ENCODE peak calls at places on chromosomes 2 and 18, in five cellular contexts. R is heart left ventricle, N is NB4, P is body of pancreas, U is uterus. W is an unnamed sample.
A peak's percentile ranks its signal among the peaks of the same experiment; 100 is the strongest.

GRCh38 chr2:234275515-234275914 is 221.4 kb downstream of the ARL4C start:
- DNase-seq in N (no peak), U (no peak), R (no peak), P (peak; percentile 70), W (peak; percentile 25)

GRCh38 chr2:101806123-101806522 is 108.6 kb downstream of the MAP4K4 start:
- DNase-seq in U (no peak), R (no peak), N (peak; percentile 89), P (no peak), W (no peak)

GRCh38 chr2:74867841-74868658 is 34.1 kb downstream of the HK2 start:
- DNase-seq in N (no peak), U (no peak), R (no peak), P (peak; percentile 59), W (no peak)

GRCh38 chr2:32960238-32960637 is 13.5 kb downstream of the LTBP1 start:
- DNase-seq in N (no peak), R (no peak), U (no peak), P (no peak), W (no peak)

GRCh38 chr2:119111115-119111975 is 47.2 kb downstream of the C1QL2 start:
- DNase-seq in U (no peak), N (no peak), R (no peak), P (no peak), W (no peak)

GRCh38 chr18:45837283-45838070 is 12.0 kb downstream of the SIGLEC15 start:
- DNase-seq in R (peak; percentile 62), P (peak; percentile 57), N (peak; percentile 76), U (no peak), W (peak; percentile 84)

GRCh38 chr2:188734688-188735087 is 239.5 kb upstream of the COL3A1 start:
- DNase-seq in P (no peak), N (no peak), U (no peak), R (no peak), W (no peak)

GRCh38 chr18:67783215-67783946 is 266.9 kb upstream of the DSEL start:
- DNase-seq in R (no peak), N (peak; percentile 29), P (no peak), U (no peak), W (no peak)

GRCh38 chr2:99659874-99660273 is 170.1 kb upstream of the REV1 start:
- DNase-seq in N (no peak), U (peak; percentile 54), R (peak; percentile 36), P (no peak), W (no peak)

GRCh38 chr2:43328157-43328556 is 101.8 kb upstream of the ZFP36L2 start:
- DNase-seq in R (no peak), U (no peak), P (peak; percentile 29), N (no peak), W (no peak)

GRCh38 chr2:38716185-38716584 is 35.0 kb downstream of the SRSF7 start:
- DNase-seq in N (peak; percentile 53), U (no peak), P (no peak), R (no peak), W (no peak)

GRCh38 chr2:9143264-9143815 is 63.3 kb upstream of the ASAP2 start:
- DNase-seq in N (no peak), U (no peak), P (no peak), R (no peak), W (no peak)

GRCh38 chr18:11136241-11136640 is 13.1 kb downstream of the PIEZO2 start:
- DNase-seq in N (no peak), U (no peak), R (no peak), P (no peak), W (no peak)

GRCh38 chr2:231348703-231349373 is 46.7 kb upstream of the B3GNT7 start:
- DNase-seq in R (no peak), P (no peak), U (no peak), N (no peak), W (peak; percentile 4)

GRCh38 chr2:158031371-158031770 is 70.3 kb upstream of the UPP2 start:
- DNase-seq in U (no peak), R (no peak), N (no peak), P (no peak), W (no peak)

GRCh38 chr2:163248321-163249090 is 409.9 kb upstream of the KCNH7 start:
- DNase-seq in N (no peak), R (no peak), P (no peak), U (no peak), W (no peak)

GRCh38 chr2:53949457-53949856 is 21.3 kb downstream of the PSME4 start:
- DNase-seq in N (no peak), R (no peak), U (no peak), P (no peak), W (no peak)

GRCh38 chr2:98656800-98657199 is 48.4 kb downstream of the UNC50 start:
- DNase-seq in U (no peak), P (no peak), N (peak; percentile 93), R (no peak), W (peak; percentile 47)

GRCh38 chr2:128306931-128307460 is 11.7 kb downstream of the HS6ST1 start:
- DNase-seq in N (no peak), U (no peak), P (peak; percentile 31), R (no peak), W (peak; percentile 43)

GRCh38 chr2:240713071-240713927 is 21.6 kb downstream of the AQP12A start:
- DNase-seq in P (no peak), R (no peak), N (peak; percentile 81), U (no peak), W (no peak)

DNA sequence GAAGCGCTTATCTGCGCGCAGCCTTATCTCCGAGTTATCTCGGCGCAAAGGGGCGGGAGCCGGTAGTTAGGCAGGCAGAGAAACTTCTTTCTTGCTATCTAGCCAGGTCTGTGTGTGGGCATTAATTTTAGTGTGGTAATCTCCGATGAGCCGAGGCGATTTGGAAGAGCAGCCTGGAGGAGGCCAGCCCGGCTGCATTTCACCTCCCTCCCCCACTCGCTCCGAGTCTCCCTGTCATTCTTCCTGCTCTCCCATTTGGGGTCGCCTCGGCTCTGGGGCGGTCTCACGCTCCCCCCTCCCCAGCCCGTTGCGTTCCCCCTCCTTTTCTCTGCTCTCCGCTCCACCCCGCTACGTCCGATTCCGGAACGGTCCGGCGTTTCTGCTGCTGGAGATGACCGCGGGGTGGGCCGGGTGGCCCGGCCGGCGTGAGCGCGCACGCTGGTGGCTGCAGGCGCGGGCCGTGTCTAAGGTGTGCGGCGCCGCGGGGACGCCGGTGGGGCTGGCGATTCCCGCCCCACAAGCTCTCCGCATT is 566 bp downstream of the GATA6 start:
- DNase-seq in U (peak; percentile 63), R (peak; percentile 52), P (peak; percentile 57), N (no peak), W (no peak)
- TF ChIP-seq POLR2A in U (no peak), R (no peak), P (no peak), N (no peak), W (no peak)

GRCh38 chr18:711330-711692 is 1.1 kb downstream of the ENOSF1 start:
- DNase-seq in R (no peak), P (no peak), N (no peak), U (no peak), W (no peak)

GRCh38 chr18:710418-711300 is 1.8 kb downstream of the ENOSF1 start:
- DNase-seq in P (peak; percentile 27), U (no peak), R (no peak), N (no peak), W (no peak)

GRCh38 chr18:712401-713134 is at the start of gene ENOSF1:
- DNase-seq in N (peak; percentile 91), U (peak; percentile 75), R (peak; percentile 89), P (peak; percentile 93), W (peak; percentile 95)

GRCh38 chr18:713135-713490 is 683 bp upstream of the ENOSF1 start:
- DNase-seq in U (no peak), R (no peak), P (no peak), N (no peak), W (no peak)

DNA sequence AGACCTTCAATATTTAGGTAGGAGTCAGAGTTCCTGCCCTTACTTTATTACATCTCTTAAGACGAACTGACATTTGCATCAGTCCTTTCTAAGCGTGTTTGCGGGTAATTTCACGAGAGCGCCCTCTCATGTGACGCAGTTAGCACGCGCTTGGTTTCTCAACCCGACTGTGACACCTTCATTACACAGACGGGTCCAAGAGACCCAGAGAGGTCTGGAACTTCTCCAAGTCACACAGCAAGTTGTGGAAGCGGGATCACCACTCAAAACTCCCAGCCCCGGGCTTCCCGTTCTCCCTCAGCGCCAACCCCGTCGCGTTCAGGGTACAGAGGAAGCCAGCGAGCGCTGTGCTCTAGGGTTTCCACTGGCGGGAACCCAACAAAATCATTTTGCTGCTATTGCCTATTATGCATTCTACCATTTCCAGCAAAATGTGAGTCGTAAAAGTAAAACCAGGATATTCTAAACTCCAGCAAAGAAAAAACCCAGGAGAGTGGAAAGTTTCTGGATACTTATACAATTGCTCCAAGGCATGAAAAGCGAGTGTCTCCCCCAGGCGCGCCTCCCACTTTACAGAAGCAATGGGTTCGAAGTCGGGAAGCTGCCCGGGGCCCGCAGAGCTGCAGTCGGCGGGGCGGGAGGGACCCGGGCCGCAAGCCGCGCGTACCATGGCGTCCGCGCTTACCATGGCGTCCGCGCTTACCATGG is 583 bp downstream of the ENOSF1 start:
- DNase-seq in N (peak; percentile 87), R (peak; percentile 69), P (peak; percentile 78), U (peak; percentile 79), W (peak; percentile 91)
- TF ChIP-seq POLR2A in N (no peak), R (no peak), P (no peak), U (no peak), W (no peak)

GRCh38 chr18:26090130-26091046 is at the start of gene SS18:
- DNase-seq in R (peak; percentile 96), N (peak; percentile 95), P (peak; percentile 92), U (peak; percentile 92), W (peak; percentile 93)
- TF ChIP-seq POLR2A in R (peak; percentile 45), N (peak; percentile 51), P (peak; percentile 58), U (no peak), W (no peak)

GRCh38 chr2:70651014-70651413 is 97.4 kb upstream of the TGFA start:
- DNase-seq in U (no peak), P (no peak), R (no peak), N (no peak), W (no peak)

GRCh38 chr2:70647873-70648481 is 94.4 kb upstream of the TGFA start:
- DNase-seq in R (peak; percentile 48), N (peak; percentile 80), U (no peak), P (peak; percentile 81), W (peak; percentile 81)

GRCh38 chr2:70645733-70646420 is 92.3 kb upstream of the TGFA start:
- DNase-seq in U (no peak), P (no peak), R (no peak), N (peak; percentile 53), W (no peak)

GRCh38 chr2:70643715-70644114 is 90.1 kb upstream of the TGFA start:
- DNase-seq in U (no peak), N (peak; percentile 71), R (no peak), P (peak; percentile 33), W (no peak)

DNA sequence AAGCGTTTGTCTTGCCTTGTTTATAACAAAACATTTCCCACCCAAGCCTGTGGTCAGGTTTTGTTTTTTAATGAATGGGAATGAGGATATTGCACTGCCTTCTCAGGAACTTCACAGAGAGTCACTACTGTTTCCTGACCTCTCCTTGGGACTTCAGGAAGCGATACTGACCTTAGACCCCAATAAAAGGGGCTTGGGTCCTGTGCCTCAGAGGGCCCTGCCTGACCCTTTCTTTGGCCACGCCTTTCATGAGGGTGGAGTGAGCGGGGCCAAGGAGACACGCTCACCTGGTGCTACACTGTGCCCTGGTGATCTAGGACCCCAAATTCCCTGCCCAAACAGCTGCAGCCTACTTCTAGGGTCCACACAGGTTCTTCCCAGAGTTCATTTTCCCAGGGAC is 92.8 kb upstream of the TGFA start:
- DNase-seq in R (no peak), N (no peak), P (no peak), U (no peak), W (no peak)
- TF ChIP-seq POLR2A in R (no peak), N (no peak), P (no peak), U (no peak), W (no peak)